ENCODE peak calls at places on chromosome 7, in four cellular contexts. One of them, this sample, is unnamed.

GRCh38 chr7:83452256-83452655 is 196.7 kb downstream of the SEMA3E start:
- DNase-seq in astrocyte of the spinal cord: no peak
- DNase-seq in Calu3: no peak
- DNase-seq in HL-60: no peak
- DNase-seq in this sample: no peak

GRCh38 chr7:301291-302053 is 11.5 kb downstream of the FOXL3 start:
- DNase-seq in astrocyte of the spinal cord: no peak
- DNase-seq in HL-60: no peak
- DNase-seq in Calu3: no peak
- DNase-seq in this sample: no peak

GRCh38 chr7:422886-423225 is 96.8 kb downstream of the PDGFA start:
- DNase-seq in Calu3: no peak
- DNase-seq in astrocyte of the spinal cord: no peak
- DNase-seq in HL-60: no peak
- DNase-seq in this sample: no peak

GRCh38 chr7:87480386-87480785 is 4.9 kb upstream of the ABCB4 start:
- DNase-seq in Calu3: no peak
- DNase-seq in HL-60: no peak
- DNase-seq in astrocyte of the spinal cord: peak; percentile 3
- DNase-seq in this sample: no peak

GRCh38 chr7:64307254-64308018 is 6.3 kb upstream of the ZNF736 start:
- DNase-seq in HL-60: peak; percentile 79
- DNase-seq in astrocyte of the spinal cord: peak; percentile 81
- DNase-seq in Calu3: peak; percentile 62
- DNase-seq in this sample: peak; percentile 98

GRCh38 chr7:55534262-55534915 is 37.9 kb downstream of the VOPP1 start:
- DNase-seq in HL-60: peak; percentile 64
- DNase-seq in astrocyte of the spinal cord: peak; percentile 50
- DNase-seq in Calu3: no peak
- DNase-seq in this sample: peak; percentile 59

GRCh38 chr7:98027342-98028033 is 37.5 kb upstream of the OCM2 start:
- DNase-seq in HL-60: no peak
- DNase-seq in Calu3: no peak
- DNase-seq in astrocyte of the spinal cord: no peak
- DNase-seq in this sample: no peak

GRCh38 chr7:148503900-148504487 is 86.6 kb upstream of the C7orf33 start:
- DNase-seq in astrocyte of the spinal cord: peak; percentile 40
- DNase-seq in Calu3: no peak
- DNase-seq in HL-60: no peak
- DNase-seq in this sample: peak; percentile 26

GRCh38 chr7:24457215-24457549 is 116.1 kb upstream of the PALS2 start:
- DNase-seq in HL-60: no peak
- DNase-seq in astrocyte of the spinal cord: no peak
- DNase-seq in Calu3: no peak
- DNase-seq in this sample: peak; percentile 43

GRCh38 chr7:66626236-66626957 is 2.3 kb upstream of the KCTD7 start:
- DNase-seq in astrocyte of the spinal cord: no peak
- DNase-seq in HL-60: no peak
- DNase-seq in Calu3: no peak
- DNase-seq in this sample: no peak

GRCh38 chr7:11895352-11895751 is 63.4 kb upstream of the THSD7A start:
- DNase-seq in Calu3: no peak
- DNase-seq in astrocyte of the spinal cord: no peak
- DNase-seq in HL-60: no peak
- DNase-seq in this sample: no peak

GRCh38 chr7:11212080-11212711 is 238.5 kb downstream of the PHF14 start:
- DNase-seq in Calu3: peak; percentile 57
- DNase-seq in HL-60: peak; percentile 18
- DNase-seq in astrocyte of the spinal cord: peak; percentile 73
- DNase-seq in this sample: peak; percentile 92

GRCh38 chr7:108014747-108015682 is 12.1 kb upstream of the LAMB1 start:
- DNase-seq in Calu3: no peak
- DNase-seq in astrocyte of the spinal cord: peak; percentile 79
- DNase-seq in HL-60: no peak
- DNase-seq in this sample: peak; percentile 87

GRCh38 chr7:134085315-134085714 is 41.8 kb upstream of the LRGUK start:
- DNase-seq in Calu3: no peak
- DNase-seq in HL-60: no peak
- DNase-seq in astrocyte of the spinal cord: no peak
- DNase-seq in this sample: no peak

GRCh38 chr7:47458057-47458456 is 123.9 kb downstream of the TNS3 start:
- DNase-seq in Calu3: no peak
- DNase-seq in HL-60: no peak
- DNase-seq in astrocyte of the spinal cord: peak; percentile 92
- DNase-seq in this sample: peak; percentile 76

GRCh38 chr7:128757203-128757602 is 18.0 kb downstream of the CALU start:
- DNase-seq in HL-60: no peak
- DNase-seq in Calu3: no peak
- DNase-seq in astrocyte of the spinal cord: no peak
- DNase-seq in this sample: no peak

GRCh38 chr7:8360564-8361153 is 72.8 kb upstream of the NXPH1 start:
- DNase-seq in astrocyte of the spinal cord: no peak
- DNase-seq in Calu3: no peak
- DNase-seq in HL-60: no peak
- DNase-seq in this sample: no peak

GRCh38 chr7:54333952-54334351 is 208.2 kb upstream of the VSTM2A start:
- DNase-seq in HL-60: no peak
- DNase-seq in astrocyte of the spinal cord: no peak
- DNase-seq in Calu3: no peak
- DNase-seq in this sample: no peak

GRCh38 chr7:1516586-1517251 is 12.5 kb upstream of the INTS1 start:
- DNase-seq in astrocyte of the spinal cord: no peak
- DNase-seq in HL-60: no peak
- DNase-seq in Calu3: no peak
- DNase-seq in this sample: no peak

GRCh38 chr7:112112822-112113255 is 93.4 kb downstream of the DOCK4 start:
- DNase-seq in Calu3: no peak
- DNase-seq in astrocyte of the spinal cord: peak; percentile 54
- DNase-seq in HL-60: no peak
- DNase-seq in this sample: peak; percentile 13

GRCh38 chr7:4067874-4068273 is 614.2 kb upstream of the FOXK1 start:
- DNase-seq in astrocyte of the spinal cord: no peak
- DNase-seq in HL-60: no peak
- DNase-seq in Calu3: no peak
- DNase-seq in this sample: no peak

GRCh38 chr7:100396421-100396982 is 23.2 kb downstream of the PILRA start:
- DNase-seq in Calu3: no peak
- DNase-seq in astrocyte of the spinal cord: no peak
- DNase-seq in HL-60: peak; percentile 57
- DNase-seq in this sample: no peak

GRCh38 chr7:151503902-151504714 is 15.6 kb downstream of the RHEB start:
- DNase-seq in astrocyte of the spinal cord: peak; percentile 69
- DNase-seq in HL-60: peak; percentile 71
- DNase-seq in Calu3: no peak
- DNase-seq in this sample: peak; percentile 88

GRCh38 chr7:32048970-32049369 is 21.2 kb downstream of the PDE1C start:
- DNase-seq in Calu3: no peak
- DNase-seq in HL-60: no peak
- DNase-seq in astrocyte of the spinal cord: no peak
- DNase-seq in this sample: no peak

GRCh38 chr7:87474533-87475358 is 734 bp downstream of the ABCB4 start:
- DNase-seq in HL-60: peak; percentile 25
- DNase-seq in Calu3: no peak
- DNase-seq in astrocyte of the spinal cord: peak; percentile 50
- DNase-seq in this sample: no peak

GRCh38 chr7:31002256-31002655 is 38.5 kb downstream of the GHRHR start:
- DNase-seq in HL-60: no peak
- DNase-seq in Calu3: no peak
- DNase-seq in astrocyte of the spinal cord: peak; percentile 22
- DNase-seq in this sample: peak; percentile 61

GRCh38 chr7:157703131-157703530 is 366.3 kb downstream of the DNAJB6 start:
- DNase-seq in HL-60: no peak
- DNase-seq in astrocyte of the spinal cord: no peak
- DNase-seq in Calu3: no peak
- DNase-seq in this sample: no peak